ENCODE peak calls at places on chromosomes 1 and 21, in ten cellular contexts. G is AG09309; Q is esophagus squamous epithelium; B is AG09319; T is WERI-Rb-1; C is GM12865; J is right lobe of liver; H is astrocyte; M is CD4-positive, alpha-beta T cell; U is H9. F is an unnamed sample.

GRCh38 chr1:183279835-183280234 is 93.8 kb downstream of the LAMC2 start:
- DNase-seq in G (peak; percentile 97), Q (no peak), B (peak; percentile 79), T (no peak), C (no peak), J (peak; percentile 65), H (peak; percentile 78), M (no peak), U (no peak), F (no peak)

GRCh38 chr1:167328762-167329483 is 108.2 kb downstream of the POU2F1 start:
- DNase-seq in G (no peak), Q (no peak), B (no peak), T (peak; percentile 80), C (peak; percentile 82), J (no peak), H (peak; percentile 16), M (no peak), U (peak; percentile 56), F (no peak)

GRCh38 chr1:66331641-66332523 is 202.1 kb upstream of the SGIP1 start:
- DNase-seq in G (peak; percentile 84), Q (no peak), B (peak; percentile 67), T (no peak), C (peak; percentile 65), J (peak; percentile 74), H (peak; percentile 78), M (peak; percentile 29), U (peak; percentile 75), F (peak; percentile 65)

GRCh38 chr1:224375059-224375458 is 18.4 kb downstream of the CNIH4 start:
- DNase-seq in G (no peak), Q (no peak), B (no peak), T (no peak), C (no peak), J (no peak), H (no peak), M (no peak), U (no peak), F (no peak)

GRCh38 chr1:56509713-56510641 is 69.4 kb downstream of the PLPP3 start:
- DNase-seq in G (no peak), Q (no peak), B (no peak), T (peak; percentile 71), C (no peak), J (peak; percentile 76), H (no peak), M (no peak), U (no peak), F (no peak)

GRCh38 chr1:174274452-174274851 is 115.1 kb downstream of the RABGAP1L start:
- DNase-seq in G (no peak), Q (no peak), B (no peak), T (no peak), C (peak; percentile 5), J (no peak), H (peak; percentile 4), M (no peak), U (no peak), F (no peak)

GRCh38 chr1:65164633-65165032 is 16.6 kb downstream of the AK4 start:
- DNase-seq in G (no peak), Q (no peak), B (no peak), T (no peak), C (no peak), J (no peak), H (no peak), M (no peak), U (no peak), F (no peak)

GRCh38 chr21:32334980-32335471 is 36.4 kb downstream of the MRAP start:
- DNase-seq in G (no peak), Q (no peak), B (peak; percentile 22), T (peak; percentile 65), C (no peak), J (peak; percentile 32), H (peak; percentile 44), M (no peak), U (peak; percentile 27), F (no peak)

GRCh38 chr21:34579411-34579810 is 35.5 kb downstream of the RCAN1 start:
- DNase-seq in G (no peak), Q (no peak), B (no peak), T (no peak), C (no peak), J (no peak), H (peak; percentile 62), M (no peak), U (no peak), F (no peak)

DNA sequence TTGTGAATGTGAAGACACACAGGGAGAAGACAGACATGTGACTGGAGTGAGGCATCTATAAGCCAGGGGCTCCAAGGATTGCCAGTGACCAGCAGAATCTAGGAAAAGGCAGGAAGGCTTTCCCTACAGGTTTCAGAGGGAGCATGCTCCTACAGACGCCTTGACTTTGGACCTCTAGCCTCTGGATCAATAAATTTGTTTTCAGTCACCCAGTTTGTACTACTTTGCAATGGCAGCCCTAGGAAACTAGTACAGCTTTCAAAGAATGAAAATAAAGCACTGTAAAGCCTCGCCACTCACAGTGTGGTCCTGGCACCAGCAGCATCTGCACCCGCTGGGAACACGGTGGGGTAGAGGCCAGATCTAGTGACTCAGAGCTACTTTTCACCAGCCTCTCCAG is 510.0 kb downstream of the LTN1 start:
- DNase-seq in G (no peak), Q (no peak), B (no peak), T (no peak), C (no peak), J (no peak), H (no peak), M (no peak), U (no peak), F (no peak)
- TF ChIP-seq CTCF in G (no peak), Q (no peak), B (no peak), T (no peak), C (no peak), J (no peak), H (no peak), M (no peak), U (no peak), F (no peak)

GRCh38 chr1:89994805-89995594 is at the start of gene ZNF326:
- DNase-seq in G (peak; percentile 91), Q (peak; percentile 60), B (peak; percentile 88), T (peak; percentile 97), C (peak; percentile 97), J (peak; percentile 98), H (peak; percentile 95), M (peak; percentile 92), U (peak; percentile 98), F (peak; percentile 98)
- TF ChIP-seq CTCF in G (no peak), Q (no peak), B (no peak), T (no peak), C (no peak), J (no peak), H (no peak), M (no peak), U (no peak), F (peak; percentile 50)

DNA sequence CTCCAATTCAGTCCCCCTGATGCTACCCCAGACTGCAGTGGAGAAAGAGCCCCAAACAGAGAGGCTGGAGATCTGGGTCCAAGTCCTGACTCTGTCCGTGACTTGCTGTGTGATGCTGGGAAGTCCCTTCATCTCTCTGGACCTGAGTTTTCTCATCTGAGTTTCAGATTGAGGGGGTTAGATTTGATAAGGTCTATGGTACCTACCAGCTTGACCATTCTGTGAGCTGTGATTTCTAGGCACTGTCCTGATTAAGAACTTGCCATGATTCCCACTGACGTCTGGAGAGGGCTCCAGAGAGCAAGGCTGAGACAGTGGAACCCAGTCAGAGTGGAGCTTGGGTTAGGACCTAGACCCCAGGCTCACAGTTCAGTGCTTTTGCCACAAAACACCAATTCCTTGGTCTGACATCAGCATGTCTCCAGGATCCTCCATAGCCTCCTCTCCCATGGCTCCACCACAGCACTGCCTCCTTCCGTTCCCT is 43.8 kb upstream of the DMBX1 start:
- DNase-seq in G (no peak), Q (no peak), B (no peak), T (peak; percentile 46), C (no peak), J (no peak), H (no peak), M (no peak), U (no peak), F (no peak)
- TF ChIP-seq CTCF in G (peak; percentile 6), Q (no peak), B (no peak), T (peak; percentile 65), C (no peak), J (no peak), H (no peak), M (no peak), U (peak; percentile 27), F (no peak)

GRCh38 chr1:50180367-50180766 is 71.6 kb downstream of the ELAVL4 start:
- DNase-seq in G (no peak), Q (no peak), B (no peak), T (no peak), C (no peak), J (no peak), H (no peak), M (no peak), U (no peak), F (no peak)

GRCh38 chr1:50181027-50181663 is 72.4 kb downstream of the ELAVL4 start:
- DNase-seq in G (no peak), Q (no peak), B (no peak), T (no peak), C (no peak), J (peak; percentile 81), H (peak; percentile 3), M (no peak), U (no peak), F (no peak)

GRCh38 chr1:50176563-50176885 is 67.8 kb downstream of the ELAVL4 start:
- DNase-seq in G (no peak), Q (no peak), B (no peak), T (no peak), C (no peak), J (no peak), H (no peak), M (no peak), U (no peak), F (no peak)

GRCh38 chr1:50175711-50176562 is 67.2 kb downstream of the ELAVL4 start:
- DNase-seq in G (no peak), Q (no peak), B (no peak), T (no peak), C (no peak), J (peak; percentile 50), H (no peak), M (no peak), U (no peak), F (no peak)

GRCh38 chr1:50179639-50180038 is 70.9 kb downstream of the ELAVL4 start:
- DNase-seq in G (no peak), Q (no peak), B (no peak), T (no peak), C (no peak), J (no peak), H (no peak), M (no peak), U (no peak), F (no peak)
- TF ChIP-seq CTCF in G (no peak), Q (no peak), B (no peak), T (no peak), C (no peak), J (no peak), H (no peak), M (no peak), U (no peak), F (no peak)